ENCODE peak calls at places on chromosomes 6 and 20, in five cellular contexts. L, H, U, B and Y are unnamed samples.

GRCh38 chr6:169700296-169700695 is 1.5 kb downstream of the WDR27 start:
- DNase-seq in H (no peak), L (no peak), U (peak; percentile 49), B (no peak), Y (no peak)

GRCh38 chr6:51571168-51571567 is 516.2 kb downstream of the PKHD1 start:
- DNase-seq in B (no peak), L (no peak), U (no peak), H (no peak), Y (no peak)

GRCh38 chr6:14953806-14954205 is 292.1 kb upstream of the JARID2 start:
- DNase-seq in U (no peak), L (no peak), B (no peak), H (no peak), Y (no peak)

GRCh38 chr6:319177-320131 is 27.2 kb downstream of the DUSP22 start:
- DNase-seq in L (no peak), U (no peak), B (no peak), H (no peak), Y (no peak)

GRCh38 chr6:38528196-38528965 is 111.3 kb downstream of the BTBD9 start:
- DNase-seq in L (no peak), H (no peak), B (no peak), U (no peak), Y (no peak)

GRCh38 chr20:707711-708110 is 32.1 kb upstream of the SCRT2 start:
- DNase-seq in L (no peak), H (no peak), B (no peak), U (no peak), Y (no peak)

GRCh38 chr20:20229595-20229994 is 138.3 kb upstream of the INSM1 start:
- DNase-seq in H (no peak), L (no peak), B (no peak), U (no peak), Y (no peak)

GRCh38 chr6:96811136-96811535 is 26.1 kb downstream of the GPR63 start:
- DNase-seq in L (no peak), U (no peak), B (no peak), H (no peak), Y (no peak)

GRCh38 chr6:11586574-11586973 is 49.0 kb downstream of the TMEM170B start:
- DNase-seq in B (peak; percentile 83), L (no peak), H (no peak), U (peak; percentile 35), Y (no peak)

GRCh38 chr20:35629432-35630145 is 14.0 kb downstream of the SPAG4 start:
- DNase-seq in B (no peak), L (no peak), U (no peak), H (no peak), Y (peak; percentile 32)